ENCODE peak calls at places on chromosome 3, in four cellular contexts. Z is T-helper 17 cell; D is activated T-helper 17 cell treated with anti-CD3 and anti-CD28 coated beads, Interleukin-2, amount 50 U/mL, for 72 hours; G is activated T-cell treated with anti-CD3 and anti-CD28 coated beads, Interleukin-2, amount 50 U/mL, for 4 hours. I is an unnamed sample.

GRCh38 chr3:152047465-152047864 is 174.0 kb downstream of the SUCNR1 start:
- ATAC-seq in G (no peak), Z (no peak), D (no peak), I (peak)

GRCh38 chr3:66267031-66267430 is 46.2 kb downstream of the SLC25A26 start:
- ATAC-seq in Z (peak), D (no peak), G (no peak), I (no peak)

GRCh38 chr3:113260980-113261920 is 49.9 kb downstream of the BOC start:
- ATAC-seq in Z (no peak), D (no peak), G (no peak), I (peak)

GRCh38 chr3:107604057-107604802 is 81.5 kb downstream of the BBX start:
- ATAC-seq in Z (no peak), D (peak), G (no peak), I (peak)

GRCh38 chr3:54665201-54665600 is 262.7 kb downstream of the LRTM1 start:
- ATAC-seq in G (no peak), D (no peak), Z (no peak), I (no peak)

GRCh38 chr3:129602730-129603560 is 3.5 kb downstream of the PLXND1 start:
- ATAC-seq in G (no peak), Z (no peak), D (no peak), I (peak)

GRCh38 chr3:45907769-45908705 is 21.7 kb downstream of the CCR9 start:
- ATAC-seq in D (peak), G (peak), Z (peak), I (peak)

GRCh38 chr3:21893250-21893649 is 142.2 kb upstream of the ZNF385D start:
- ATAC-seq in Z (no peak), D (no peak), G (no peak), I (no peak)

GRCh38 chr3:61141184-61141583 is 110.1 kb downstream of the FHIT start:
- ATAC-seq in Z (no peak), G (no peak), D (no peak), I (no peak)

GRCh38 chr3:39448506-39449233 is 18.8 kb upstream of the MOBP start:
- ATAC-seq in Z (no peak), G (no peak), D (no peak), I (no peak)

GRCh38 chr3:194275231-194275671 is 75.9 kb downstream of the CPN2 start:
- ATAC-seq in Z (no peak), D (no peak), G (no peak), I (no peak)

GRCh38 chr3:24299801-24300626 is 194.6 kb downstream of the THRB start:
- ATAC-seq in Z (no peak), D (no peak), G (no peak), I (no peak)

GRCh38 chr3:24060055-24060454 is 115.0 kb downstream of the NR1D2 start:
- ATAC-seq in D (no peak), G (no peak), Z (no peak), I (no peak)

GRCh38 chr3:30681276-30682211 is 75.1 kb downstream of the TGFBR2 start:
- ATAC-seq in Z (peak), D (peak), G (peak), I (peak)

GRCh38 chr3:12902181-12902999 is 61.0 kb upstream of the RPL32 start:
- ATAC-seq in G (no peak), D (no peak), Z (no peak), I (no peak)

GRCh38 chr3:114899186-114899931 is 247.7 kb downstream of the ZBTB20 start:
- ATAC-seq in G (no peak), D (no peak), Z (no peak), I (no peak)

GRCh38 chr3:105700575-105700974 is 168.2 kb downstream of the CBLB start:
- ATAC-seq in D (peak), Z (no peak), G (peak), I (no peak)

GRCh38 chr3:129084501-129084900 is 23.9 kb downstream of the GP9 start:
- ATAC-seq in D (no peak), G (no peak), Z (no peak), I (no peak)

GRCh38 chr3:20142517-20142916 is 43.5 kb downstream of the SGO1 start:
- ATAC-seq in G (no peak), D (no peak), Z (no peak), I (no peak)

GRCh38 chr3:67384790-67385397 is 269.5 kb downstream of the SUCLG2 start:
- ATAC-seq in G (no peak), D (peak), Z (no peak), I (no peak)

GRCh38 chr3:156795890-156796451 is 30.2 kb upstream of the LEKR1 start:
- ATAC-seq in D (peak), Z (no peak), G (peak), I (no peak)

GRCh38 chr3:37994639-37994972 is 4.0 kb downstream of the VILL start:
- ATAC-seq in Z (no peak), G (peak), D (peak), I (no peak)

GRCh38 chr3:61666032-61666431 is 104.7 kb downstream of the PTPRG start:
- ATAC-seq in G (no peak), D (no peak), Z (no peak), I (no peak)

GRCh38 chr3:169348981-169349942 is 314.2 kb downstream of the MECOM start:
- ATAC-seq in Z (no peak), G (no peak), D (no peak), I (no peak)

GRCh38 chr3:139292933-139293664 is 50.7 kb upstream of the MRPS22 start:
- ATAC-seq in G (no peak), Z (no peak), D (no peak), I (no peak)

GRCh38 chr3:125605771-125606170 is 10.5 kb upstream of the OSBPL11 start:
- ATAC-seq in G (no peak), D (no peak), Z (no peak), I (no peak)

GRCh38 chr3:74845086-74845485 is 230.6 kb upstream of the CNTN3 start:
- ATAC-seq in D (no peak), G (no peak), Z (no peak), I (no peak)

GRCh38 chr3:137121704-137122314 is 164.0 kb downstream of the IL20RB start:
- ATAC-seq in G (no peak), D (no peak), Z (peak), I (no peak)

GRCh38 chr3:58237940-58238681 is 519 bp downstream of the ABHD6 start:
- ATAC-seq in D (peak), G (peak), Z (peak), I (peak)

I was measured in gastroesophageal sphincter.